ENCODE peak calls at places on chromosome 5, in eight cellular contexts. One of them, this sample, is unnamed.

GRCh38 chr5:103780794-103781193 is 218.2 kb upstream of the NUDT12 start:
- ATAC-seq in Panc1: no peak
- ATAC-seq in heart right ventricle: no peak
- ATAC-seq in RWPE2: no peak
- ATAC-seq in body of pancreas: no peak
- ATAC-seq in right lobe of liver: no peak
- ATAC-seq in upper lobe of right lung: no peak
- ATAC-seq in K562: no peak
- ATAC-seq in this sample: no peak

GRCh38 chr5:10581424-10581748 is 17.5 kb downstream of the ANKRD33B start:
- ATAC-seq in Panc1: no peak
- ATAC-seq in heart right ventricle: no peak
- ATAC-seq in RWPE2: peak; percentile 77
- ATAC-seq in body of pancreas: no peak
- ATAC-seq in right lobe of liver: no peak
- ATAC-seq in upper lobe of right lung: no peak
- ATAC-seq in K562: no peak
- ATAC-seq in this sample: no peak

GRCh38 chr5:113020461-113021273 is 44.1 kb downstream of the DCP2 start:
- ATAC-seq in Panc1: peak; percentile 91
- ATAC-seq in heart right ventricle: no peak
- ATAC-seq in RWPE2: peak; percentile 98
- ATAC-seq in body of pancreas: no peak
- ATAC-seq in right lobe of liver: no peak
- ATAC-seq in upper lobe of right lung: no peak
- ATAC-seq in K562: no peak
- ATAC-seq in this sample: no peak

GRCh38 chr5:7876867-7877266 is 7.9 kb downstream of the MTRR start:
- ATAC-seq in Panc1: no peak
- ATAC-seq in heart right ventricle: no peak
- ATAC-seq in RWPE2: peak; percentile 76
- ATAC-seq in body of pancreas: no peak
- ATAC-seq in right lobe of liver: peak; percentile 23
- ATAC-seq in upper lobe of right lung: peak; percentile 39
- ATAC-seq in K562: no peak
- ATAC-seq in this sample: no peak

GRCh38 chr5:10633271-10634049 is 69.6 kb downstream of the ANKRD33B start:
- ATAC-seq in Panc1: no peak
- ATAC-seq in heart right ventricle: peak; percentile 69
- ATAC-seq in RWPE2: no peak
- ATAC-seq in body of pancreas: no peak
- ATAC-seq in right lobe of liver: peak; percentile 17
- ATAC-seq in upper lobe of right lung: no peak
- ATAC-seq in K562: peak; percentile 34
- ATAC-seq in this sample: no peak

GRCh38 chr5:119418782-119419101 is 33.6 kb upstream of the HSD17B4 start:
- ATAC-seq in Panc1: no peak
- ATAC-seq in heart right ventricle: no peak
- ATAC-seq in RWPE2: no peak
- ATAC-seq in body of pancreas: no peak
- ATAC-seq in right lobe of liver: peak; percentile 50
- ATAC-seq in upper lobe of right lung: peak; percentile 85
- ATAC-seq in K562: peak; percentile 39
- ATAC-seq in this sample: no peak

GRCh38 chr5:171269717-171270116 is 39.3 kb upstream of the TLX3 start:
- ATAC-seq in Panc1: no peak
- ATAC-seq in heart right ventricle: no peak
- ATAC-seq in RWPE2: peak; percentile 83
- ATAC-seq in body of pancreas: no peak
- ATAC-seq in right lobe of liver: no peak
- ATAC-seq in upper lobe of right lung: no peak
- ATAC-seq in K562: no peak
- ATAC-seq in this sample: no peak

GRCh38 chr5:38574009-38574408 is 17.6 kb upstream of the LIFR start:
- ATAC-seq in Panc1: no peak
- ATAC-seq in heart right ventricle: no peak
- ATAC-seq in RWPE2: no peak
- ATAC-seq in body of pancreas: no peak
- ATAC-seq in right lobe of liver: no peak
- ATAC-seq in upper lobe of right lung: no peak
- ATAC-seq in K562: no peak
- ATAC-seq in this sample: no peak

GRCh38 chr5:77426670-77427069 is 65.4 kb downstream of the WDR41 start:
- ATAC-seq in Panc1: no peak
- ATAC-seq in heart right ventricle: no peak
- ATAC-seq in RWPE2: peak; percentile 59
- ATAC-seq in body of pancreas: no peak
- ATAC-seq in right lobe of liver: peak; percentile 67
- ATAC-seq in upper lobe of right lung: no peak
- ATAC-seq in K562: no peak
- ATAC-seq in this sample: no peak

GRCh38 chr5:160702323-160702722 is 149.7 kb downstream of the ATP10B start:
- ATAC-seq in Panc1: no peak
- ATAC-seq in heart right ventricle: no peak
- ATAC-seq in RWPE2: no peak
- ATAC-seq in body of pancreas: no peak
- ATAC-seq in right lobe of liver: no peak
- ATAC-seq in upper lobe of right lung: no peak
- ATAC-seq in K562: no peak
- ATAC-seq in this sample: no peak

GRCh38 chr5:53367727-53368126 is 112.7 kb upstream of the FST start:
- ATAC-seq in Panc1: no peak
- ATAC-seq in heart right ventricle: no peak
- ATAC-seq in RWPE2: no peak
- ATAC-seq in body of pancreas: no peak
- ATAC-seq in right lobe of liver: no peak
- ATAC-seq in upper lobe of right lung: no peak
- ATAC-seq in K562: no peak
- ATAC-seq in this sample: no peak

GRCh38 chr5:178113841-178114324 is 551 bp downstream of the N4BP3 start:
- ATAC-seq in Panc1: peak; percentile 41
- ATAC-seq in heart right ventricle: no peak
- ATAC-seq in RWPE2: peak; percentile 11
- ATAC-seq in body of pancreas: no peak
- ATAC-seq in right lobe of liver: no peak
- ATAC-seq in upper lobe of right lung: no peak
- ATAC-seq in K562: peak; percentile 60
- ATAC-seq in this sample: no peak

GRCh38 chr5:42516282-42517042 is 93.2 kb downstream of the GHR start:
- ATAC-seq in Panc1: no peak
- ATAC-seq in heart right ventricle: no peak
- ATAC-seq in RWPE2: no peak
- ATAC-seq in body of pancreas: no peak
- ATAC-seq in right lobe of liver: peak; percentile 82
- ATAC-seq in upper lobe of right lung: no peak
- ATAC-seq in K562: no peak
- ATAC-seq in this sample: no peak

GRCh38 chr5:35443803-35444595 is 173.7 kb upstream of the SPEF2 start:
- ATAC-seq in Panc1: no peak
- ATAC-seq in heart right ventricle: no peak
- ATAC-seq in RWPE2: no peak
- ATAC-seq in body of pancreas: no peak
- ATAC-seq in right lobe of liver: no peak
- ATAC-seq in upper lobe of right lung: peak; percentile 23
- ATAC-seq in K562: no peak
- ATAC-seq in this sample: no peak

GRCh38 chr5:138981131-138981530 is 106.0 kb upstream of the LRRTM2 start:
- ATAC-seq in Panc1: no peak
- ATAC-seq in heart right ventricle: no peak
- ATAC-seq in RWPE2: no peak
- ATAC-seq in body of pancreas: no peak
- ATAC-seq in right lobe of liver: no peak
- ATAC-seq in upper lobe of right lung: no peak
- ATAC-seq in K562: no peak
- ATAC-seq in this sample: no peak

GRCh38 chr5:52995095-52995494 is 5.9 kb downstream of the ITGA2 start:
- ATAC-seq in Panc1: no peak
- ATAC-seq in heart right ventricle: no peak
- ATAC-seq in RWPE2: no peak
- ATAC-seq in body of pancreas: no peak
- ATAC-seq in right lobe of liver: no peak
- ATAC-seq in upper lobe of right lung: no peak
- ATAC-seq in K562: no peak
- ATAC-seq in this sample: no peak

GRCh38 chr5:166961028-166961427 is 1330.4 kb upstream of the WWC1 start:
- ATAC-seq in Panc1: no peak
- ATAC-seq in heart right ventricle: no peak
- ATAC-seq in RWPE2: no peak
- ATAC-seq in body of pancreas: peak; percentile 58
- ATAC-seq in right lobe of liver: no peak
- ATAC-seq in upper lobe of right lung: no peak
- ATAC-seq in K562: no peak
- ATAC-seq in this sample: no peak

DNA sequence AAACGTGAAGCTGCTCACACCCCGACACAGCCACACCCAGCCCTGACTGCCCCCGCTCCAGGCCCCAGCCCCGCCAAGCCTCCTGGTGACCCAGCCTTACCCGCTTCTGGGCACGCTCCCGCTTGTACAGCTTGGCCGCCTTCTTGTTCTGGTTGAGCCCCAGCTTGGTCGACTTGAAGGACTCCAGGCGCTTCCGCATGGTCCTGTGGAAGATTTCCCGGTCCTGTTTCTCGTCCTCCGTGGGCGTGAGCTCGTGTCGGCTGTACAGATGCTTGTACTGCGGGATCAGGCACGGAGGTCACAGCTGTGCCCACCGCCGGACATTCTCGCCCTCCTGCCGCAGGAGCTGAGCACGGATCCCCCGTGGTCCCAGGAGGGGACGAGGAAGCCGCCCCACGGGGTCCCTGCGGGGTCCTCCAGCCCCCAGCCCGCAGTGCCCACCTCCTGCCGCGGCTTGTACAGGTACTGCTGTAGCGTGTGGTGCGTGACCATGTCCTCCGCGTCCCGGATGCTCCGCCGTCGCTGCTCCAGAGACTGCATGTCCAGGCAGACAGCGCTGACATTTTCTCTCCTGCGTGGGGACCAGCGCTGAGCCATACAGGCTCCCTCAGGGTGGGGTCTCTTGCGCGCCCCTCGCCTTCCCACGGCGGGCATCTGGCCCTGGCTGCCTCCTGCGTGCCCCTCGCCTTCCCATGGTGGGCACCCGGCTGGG is 33.3 kb downstream of the EXOC3 start:
- ATAC-seq in Panc1: no peak
- ATAC-seq in heart right ventricle: no peak
- ATAC-seq in RWPE2: no peak
- ATAC-seq in body of pancreas: no peak
- ATAC-seq in right lobe of liver: no peak
- ATAC-seq in upper lobe of right lung: no peak
- ATAC-seq in K562: no peak
- ATAC-seq in this sample: no peak
- H3K4me3 ChIP-seq in Panc1: no peak overlapping the region
- H3K4me3 ChIP-seq in heart right ventricle: no peak overlapping the region
- H3K4me3 ChIP-seq in RWPE2: no peak overlapping the region
- H3K4me3 ChIP-seq in body of pancreas: no peak overlapping the region
- H3K4me3 ChIP-seq in right lobe of liver: no peak overlapping the region
- H3K4me3 ChIP-seq in upper lobe of right lung: no peak overlapping the region
- H3K4me3 ChIP-seq in K562: no peak overlapping the region
- H3K4me3 ChIP-seq in this sample: no peak overlapping the region

DNA sequence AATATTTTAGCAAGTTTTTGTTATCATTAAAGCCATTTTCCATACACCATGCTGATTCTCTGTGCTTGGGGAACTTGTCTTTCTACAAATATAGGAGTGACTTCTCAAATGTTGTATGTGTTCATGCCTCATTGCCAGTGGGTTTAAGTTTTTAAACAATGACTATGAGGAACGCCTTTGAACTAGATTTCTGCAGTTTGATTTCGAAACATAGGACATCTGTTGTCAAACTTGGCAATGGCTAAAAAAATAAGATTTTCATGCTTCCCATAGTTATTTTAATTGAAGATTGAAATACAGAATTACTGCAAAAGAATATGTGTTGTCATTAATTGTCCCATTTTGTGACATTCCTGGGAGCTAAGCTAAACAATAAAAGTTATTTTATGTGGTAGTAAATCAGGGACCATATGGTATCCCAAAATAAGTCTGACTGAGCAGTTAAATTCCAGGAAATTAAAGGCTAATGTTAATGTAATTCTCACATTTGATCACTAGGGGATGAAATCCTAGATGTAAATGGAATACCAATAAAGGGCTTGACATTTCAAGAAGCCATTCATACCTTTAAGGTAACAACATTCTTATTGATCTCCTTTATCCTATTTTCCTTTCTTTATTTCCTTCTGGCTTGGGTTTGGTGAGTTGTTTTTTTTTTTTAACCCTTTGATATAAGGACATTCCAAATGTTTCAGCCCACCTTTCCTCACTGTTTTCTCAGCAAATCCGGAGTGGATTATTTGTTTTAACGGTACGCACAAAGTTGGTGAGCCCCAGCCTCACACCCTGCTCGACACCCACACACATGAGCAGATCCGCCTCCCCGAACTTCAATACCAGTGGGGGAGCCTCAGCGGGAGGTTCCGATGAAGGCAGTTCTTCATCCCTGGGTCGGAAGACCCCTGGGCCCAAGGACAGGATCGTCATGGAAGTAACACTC is 116.7 kb downstream of the GOLPH3 start:
- ATAC-seq in Panc1: no peak
- ATAC-seq in heart right ventricle: no peak
- ATAC-seq in RWPE2: peak; percentile 17
- ATAC-seq in body of pancreas: no peak
- ATAC-seq in right lobe of liver: no peak
- ATAC-seq in upper lobe of right lung: no peak
- ATAC-seq in K562: peak; percentile 55
- ATAC-seq in this sample: no peak
- TF ChIP-seq CTCF in Panc1: peak; percentile 50
- TF ChIP-seq CTCF in heart right ventricle: peak; percentile 40
- TF ChIP-seq CTCF in RWPE2: peak; percentile 41
- TF ChIP-seq CTCF in body of pancreas: no peak
- TF ChIP-seq CTCF in right lobe of liver: no peak
- TF ChIP-seq CTCF in upper lobe of right lung: no peak
- TF ChIP-seq CTCF in K562: peak; percentile 28
- TF ChIP-seq CTCF in this sample: peak; percentile 14

GRCh38 chr5:151495330-151495729 is 47.9 kb downstream of the SLC36A1 start:
- ATAC-seq in Panc1: no peak
- ATAC-seq in heart right ventricle: no peak
- ATAC-seq in RWPE2: no peak
- ATAC-seq in body of pancreas: no peak
- ATAC-seq in right lobe of liver: no peak
- ATAC-seq in upper lobe of right lung: no peak
- ATAC-seq in K562: no peak
- ATAC-seq in this sample: no peak
- H3K4me3 ChIP-seq in Panc1: no peak overlapping the region
- H3K4me3 ChIP-seq in heart right ventricle: no peak overlapping the region
- H3K4me3 ChIP-seq in RWPE2: no peak overlapping the region
- H3K4me3 ChIP-seq in body of pancreas: no peak overlapping the region
- H3K4me3 ChIP-seq in right lobe of liver: no peak overlapping the region
- H3K4me3 ChIP-seq in upper lobe of right lung: no peak overlapping the region
- H3K4me3 ChIP-seq in K562: no peak overlapping the region
- H3K4me3 ChIP-seq in this sample: no peak overlapping the region

DNA sequence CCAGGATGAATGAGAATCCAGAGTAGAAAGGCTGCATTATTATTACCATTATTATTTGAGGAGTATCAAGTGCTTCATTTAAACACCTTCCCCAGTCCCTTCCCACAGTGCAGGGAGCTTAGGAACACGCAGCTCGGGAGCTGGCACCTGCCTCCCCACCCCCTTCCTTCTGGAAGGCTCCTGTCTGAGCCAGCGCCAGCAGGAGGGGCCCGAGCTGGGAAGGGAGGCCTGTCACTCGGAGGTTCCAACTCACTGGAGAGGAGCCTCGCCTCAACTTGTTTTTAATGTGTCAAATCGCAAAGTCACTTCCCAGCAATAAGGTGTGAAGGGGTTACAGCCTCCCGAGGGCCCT is 156.4 kb upstream of the IRX4 start:
- ATAC-seq in Panc1: peak; percentile 18
- ATAC-seq in heart right ventricle: peak; percentile 41
- ATAC-seq in RWPE2: peak; percentile 58
- ATAC-seq in body of pancreas: no peak
- ATAC-seq in right lobe of liver: no peak
- ATAC-seq in upper lobe of right lung: no peak
- ATAC-seq in K562: no peak
- ATAC-seq in this sample: peak; percentile 4
- TF ChIP-seq CTCF in Panc1: no peak
- TF ChIP-seq CTCF in heart right ventricle: no peak
- TF ChIP-seq CTCF in RWPE2: no peak
- TF ChIP-seq CTCF in body of pancreas: no peak
- TF ChIP-seq CTCF in right lobe of liver: no peak
- TF ChIP-seq CTCF in upper lobe of right lung: no peak
- TF ChIP-seq CTCF in K562: no peak
- TF ChIP-seq CTCF in this sample: no peak